ENCODE peak calls at places on chromosomes 12 and 14, in five cellular contexts. Z is OCI-LY7; P is activated CD4-positive, alpha-beta T cell treated with anti-CD3 and anti-CD28 coated beads, Interleukin-2, amount 50 U/mL, for 48 hours; R is dermis blood vessel endothelial cell; B is HEK293T. H is an unnamed sample.

GRCh38 chr14:57401501-57401900 is 11.1 kb downstream of the NAA30 start:
- DNase-seq in P (no peak), R (no peak), Z (no peak), B (no peak), H (no peak)

GRCh38 chr12:4118017-4118510 is 155.5 kb upstream of the CCND2 start:
- DNase-seq in B (no peak), R (peak), P (no peak), Z (peak), H (peak)

GRCh38 chr14:21024668-21025373 is at the start of gene NDRG2:
- DNase-seq in P (peak), Z (no peak), R (peak), B (peak), H (no peak)

GRCh38 chr14:88026890-88027289 is 22.0 kb downstream of the GPR65 start:
- DNase-seq in P (no peak), B (no peak), R (no peak), Z (no peak), H (no peak)

GRCh38 chr14:104639889-104640548 is 35.4 kb upstream of the TMEM179 start:
- DNase-seq in B (peak), R (peak), P (peak), Z (peak), H (peak)

GRCh38 chr12:99386907-99387306 is 260.6 kb upstream of the GARIN6 start:
- DNase-seq in Z (peak), B (peak), R (no peak), P (no peak), H (peak)

GRCh38 chr12:107318804-107319535 is 225.6 kb upstream of the CRY1 start:
- DNase-seq in B (peak), P (peak), Z (no peak), R (peak), H (no peak)

GRCh38 chr14:32254952-32255679 is 52.0 kb upstream of the RNU6-8 start:
- DNase-seq in Z (peak), P (peak), R (peak), B (peak), H (peak)

GRCh38 chr12:45674181-45674580 is 55.3 kb upstream of the ARID2 start:
- DNase-seq in Z (no peak), R (no peak), B (no peak), P (no peak), H (no peak)

H was measured in MV-4-11.